ENCODE peak calls at places on chromosomes 6 and 20, in ten cellular contexts. One of them, this sample, is unnamed.

GRCh38 chr6:35719830-35720733 is 16.8 kb upstream of the ARMC12 start:
- DNase-seq in retinal pigment epithelial cell: no peak
- DNase-seq in nephron progenitor cell: peak
- DNase-seq in LHCN-M2: no peak
- DNase-seq in memory B cell: no peak
- DNase-seq in heart left ventricle: peak
- DNase-seq in CD8-positive, alpha-beta memory T cell: peak
- DNase-seq in AG09319: no peak
- DNase-seq in dorsolateral prefrontal cortex: peak
- DNase-seq in stimulated activated CD8-positive, alpha-beta memory T cell treated with anti-CD3 and anti-CD28 coated beads, Interleukin-15, amount 100 ng/mL, for 48 hours: no peak
- DNase-seq in this sample: peak

GRCh38 chr6:42564496-42564890 is 664 bp downstream of the UBR2 start:
- DNase-seq in retinal pigment epithelial cell: no peak
- DNase-seq in nephron progenitor cell: no peak
- DNase-seq in LHCN-M2: no peak
- DNase-seq in memory B cell: no peak
- DNase-seq in heart left ventricle: no peak
- DNase-seq in CD8-positive, alpha-beta memory T cell: no peak
- DNase-seq in AG09319: no peak
- DNase-seq in dorsolateral prefrontal cortex: no peak
- DNase-seq in stimulated activated CD8-positive, alpha-beta memory T cell treated with anti-CD3 and anti-CD28 coated beads, Interleukin-15, amount 100 ng/mL, for 48 hours: no peak
- DNase-seq in this sample: no peak

GRCh38 chr20:672975-673604 is 2.5 kb downstream of the SCRT2 start:
- DNase-seq in retinal pigment epithelial cell: no peak
- DNase-seq in nephron progenitor cell: no peak
- DNase-seq in LHCN-M2: no peak
- DNase-seq in memory B cell: no peak
- DNase-seq in heart left ventricle: no peak
- DNase-seq in CD8-positive, alpha-beta memory T cell: no peak
- DNase-seq in AG09319: no peak
- DNase-seq in dorsolateral prefrontal cortex: no peak
- DNase-seq in stimulated activated CD8-positive, alpha-beta memory T cell treated with anti-CD3 and anti-CD28 coated beads, Interleukin-15, amount 100 ng/mL, for 48 hours: no peak
- DNase-seq in this sample: no peak

GRCh38 chr6:109484161-109484560 is 1.1 kb upstream of the ZBTB24 start:
- DNase-seq in retinal pigment epithelial cell: no peak
- DNase-seq in nephron progenitor cell: no peak
- DNase-seq in LHCN-M2: peak
- DNase-seq in memory B cell: no peak
- DNase-seq in heart left ventricle: no peak
- DNase-seq in CD8-positive, alpha-beta memory T cell: no peak
- DNase-seq in AG09319: no peak
- DNase-seq in dorsolateral prefrontal cortex: no peak
- DNase-seq in stimulated activated CD8-positive, alpha-beta memory T cell treated with anti-CD3 and anti-CD28 coated beads, Interleukin-15, amount 100 ng/mL, for 48 hours: no peak
- DNase-seq in this sample: no peak

GRCh38 chr6:54910326-54910952 is 63.9 kb downstream of the FAM83B start:
- DNase-seq in retinal pigment epithelial cell: peak
- DNase-seq in nephron progenitor cell: no peak
- DNase-seq in LHCN-M2: peak
- DNase-seq in memory B cell: no peak
- DNase-seq in heart left ventricle: no peak
- DNase-seq in CD8-positive, alpha-beta memory T cell: no peak
- DNase-seq in AG09319: no peak
- DNase-seq in dorsolateral prefrontal cortex: no peak
- DNase-seq in stimulated activated CD8-positive, alpha-beta memory T cell treated with anti-CD3 and anti-CD28 coated beads, Interleukin-15, amount 100 ng/mL, for 48 hours: no peak
- DNase-seq in this sample: peak

GRCh38 chr6:32625137-32625536 is 12.1 kb upstream of the HLA-DQA1 start:
- DNase-seq in retinal pigment epithelial cell: no peak
- DNase-seq in nephron progenitor cell: no peak
- DNase-seq in LHCN-M2: no peak
- DNase-seq in memory B cell: no peak
- DNase-seq in heart left ventricle: no peak
- DNase-seq in CD8-positive, alpha-beta memory T cell: no peak
- DNase-seq in AG09319: no peak
- DNase-seq in dorsolateral prefrontal cortex: no peak
- DNase-seq in stimulated activated CD8-positive, alpha-beta memory T cell treated with anti-CD3 and anti-CD28 coated beads, Interleukin-15, amount 100 ng/mL, for 48 hours: no peak
- DNase-seq in this sample: no peak

GRCh38 chr6:41780623-41781301 is at the start of gene PRICKLE4:
- DNase-seq in retinal pigment epithelial cell: no peak
- DNase-seq in nephron progenitor cell: peak
- DNase-seq in LHCN-M2: peak
- DNase-seq in memory B cell: no peak
- DNase-seq in heart left ventricle: peak
- DNase-seq in CD8-positive, alpha-beta memory T cell: no peak
- DNase-seq in AG09319: no peak
- DNase-seq in dorsolateral prefrontal cortex: peak
- DNase-seq in stimulated activated CD8-positive, alpha-beta memory T cell treated with anti-CD3 and anti-CD28 coated beads, Interleukin-15, amount 100 ng/mL, for 48 hours: no peak
- DNase-seq in this sample: peak

GRCh38 chr6:80341330-80341729 is 234.9 kb downstream of the BCKDHB start:
- DNase-seq in retinal pigment epithelial cell: no peak
- DNase-seq in nephron progenitor cell: no peak
- DNase-seq in LHCN-M2: peak
- DNase-seq in memory B cell: no peak
- DNase-seq in heart left ventricle: no peak
- DNase-seq in CD8-positive, alpha-beta memory T cell: no peak
- DNase-seq in AG09319: no peak
- DNase-seq in dorsolateral prefrontal cortex: no peak
- DNase-seq in stimulated activated CD8-positive, alpha-beta memory T cell treated with anti-CD3 and anti-CD28 coated beads, Interleukin-15, amount 100 ng/mL, for 48 hours: no peak
- DNase-seq in this sample: no peak

GRCh38 chr20:23235173-23236027 is 115.2 kb upstream of the NXT1 start:
- DNase-seq in retinal pigment epithelial cell: no peak
- DNase-seq in nephron progenitor cell: peak
- DNase-seq in LHCN-M2: peak
- DNase-seq in memory B cell: no peak
- DNase-seq in heart left ventricle: peak
- DNase-seq in CD8-positive, alpha-beta memory T cell: no peak
- DNase-seq in AG09319: no peak
- DNase-seq in dorsolateral prefrontal cortex: no peak
- DNase-seq in stimulated activated CD8-positive, alpha-beta memory T cell treated with anti-CD3 and anti-CD28 coated beads, Interleukin-15, amount 100 ng/mL, for 48 hours: peak
- DNase-seq in this sample: peak

GRCh38 chr6:111890981-111891380 is 17.7 kb upstream of the FYN start:
- DNase-seq in retinal pigment epithelial cell: no peak
- DNase-seq in nephron progenitor cell: no peak
- DNase-seq in LHCN-M2: no peak
- DNase-seq in memory B cell: no peak
- DNase-seq in heart left ventricle: no peak
- DNase-seq in CD8-positive, alpha-beta memory T cell: no peak
- DNase-seq in AG09319: no peak
- DNase-seq in dorsolateral prefrontal cortex: no peak
- DNase-seq in stimulated activated CD8-positive, alpha-beta memory T cell treated with anti-CD3 and anti-CD28 coated beads, Interleukin-15, amount 100 ng/mL, for 48 hours: no peak
- DNase-seq in this sample: no peak

GRCh38 chr6:90131614-90132423 is 164.8 kb downstream of the BACH2 start:
- DNase-seq in retinal pigment epithelial cell: no peak
- DNase-seq in nephron progenitor cell: no peak
- DNase-seq in LHCN-M2: peak
- DNase-seq in memory B cell: no peak
- DNase-seq in heart left ventricle: peak
- DNase-seq in CD8-positive, alpha-beta memory T cell: no peak
- DNase-seq in AG09319: peak
- DNase-seq in dorsolateral prefrontal cortex: no peak
- DNase-seq in stimulated activated CD8-positive, alpha-beta memory T cell treated with anti-CD3 and anti-CD28 coated beads, Interleukin-15, amount 100 ng/mL, for 48 hours: no peak
- DNase-seq in this sample: peak

GRCh38 chr20:43642548-43642947 is 24.4 kb upstream of the MYBL2 start:
- DNase-seq in retinal pigment epithelial cell: no peak
- DNase-seq in nephron progenitor cell: no peak
- DNase-seq in LHCN-M2: no peak
- DNase-seq in memory B cell: no peak
- DNase-seq in heart left ventricle: no peak
- DNase-seq in CD8-positive, alpha-beta memory T cell: no peak
- DNase-seq in AG09319: no peak
- DNase-seq in dorsolateral prefrontal cortex: no peak
- DNase-seq in stimulated activated CD8-positive, alpha-beta memory T cell treated with anti-CD3 and anti-CD28 coated beads, Interleukin-15, amount 100 ng/mL, for 48 hours: no peak
- DNase-seq in this sample: no peak

GRCh38 chr6:30857537-30857936 is 26.8 kb upstream of the DDR1 start:
- DNase-seq in retinal pigment epithelial cell: no peak
- DNase-seq in nephron progenitor cell: no peak
- DNase-seq in LHCN-M2: no peak
- DNase-seq in memory B cell: no peak
- DNase-seq in heart left ventricle: no peak
- DNase-seq in CD8-positive, alpha-beta memory T cell: no peak
- DNase-seq in AG09319: no peak
- DNase-seq in dorsolateral prefrontal cortex: no peak
- DNase-seq in stimulated activated CD8-positive, alpha-beta memory T cell treated with anti-CD3 and anti-CD28 coated beads, Interleukin-15, amount 100 ng/mL, for 48 hours: no peak
- DNase-seq in this sample: no peak

GRCh38 chr6:121485359-121485809 is 49.9 kb downstream of the GJA1 start:
- DNase-seq in retinal pigment epithelial cell: no peak
- DNase-seq in nephron progenitor cell: no peak
- DNase-seq in LHCN-M2: peak
- DNase-seq in memory B cell: no peak
- DNase-seq in heart left ventricle: no peak
- DNase-seq in CD8-positive, alpha-beta memory T cell: no peak
- DNase-seq in AG09319: no peak
- DNase-seq in dorsolateral prefrontal cortex: no peak
- DNase-seq in stimulated activated CD8-positive, alpha-beta memory T cell treated with anti-CD3 and anti-CD28 coated beads, Interleukin-15, amount 100 ng/mL, for 48 hours: no peak
- DNase-seq in this sample: no peak

GRCh38 chr6:36908758-36909157 is 23.0 kb downstream of the C6orf89 start:
- DNase-seq in retinal pigment epithelial cell: no peak
- DNase-seq in nephron progenitor cell: no peak
- DNase-seq in LHCN-M2: no peak
- DNase-seq in memory B cell: no peak
- DNase-seq in heart left ventricle: no peak
- DNase-seq in CD8-positive, alpha-beta memory T cell: no peak
- DNase-seq in AG09319: no peak
- DNase-seq in dorsolateral prefrontal cortex: no peak
- DNase-seq in stimulated activated CD8-positive, alpha-beta memory T cell treated with anti-CD3 and anti-CD28 coated beads, Interleukin-15, amount 100 ng/mL, for 48 hours: no peak
- DNase-seq in this sample: no peak

GRCh38 chr6:22884441-22884840 is 315.1 kb downstream of the HDGFL1 start:
- DNase-seq in retinal pigment epithelial cell: no peak
- DNase-seq in nephron progenitor cell: no peak
- DNase-seq in LHCN-M2: no peak
- DNase-seq in memory B cell: no peak
- DNase-seq in heart left ventricle: no peak
- DNase-seq in CD8-positive, alpha-beta memory T cell: no peak
- DNase-seq in AG09319: no peak
- DNase-seq in dorsolateral prefrontal cortex: no peak
- DNase-seq in stimulated activated CD8-positive, alpha-beta memory T cell treated with anti-CD3 and anti-CD28 coated beads, Interleukin-15, amount 100 ng/mL, for 48 hours: no peak
- DNase-seq in this sample: no peak

GRCh38 chr6:146974346-146974745 is 229.9 kb upstream of the STXBP5 start:
- DNase-seq in retinal pigment epithelial cell: no peak
- DNase-seq in nephron progenitor cell: no peak
- DNase-seq in LHCN-M2: no peak
- DNase-seq in memory B cell: no peak
- DNase-seq in heart left ventricle: no peak
- DNase-seq in CD8-positive, alpha-beta memory T cell: no peak
- DNase-seq in AG09319: no peak
- DNase-seq in dorsolateral prefrontal cortex: no peak
- DNase-seq in stimulated activated CD8-positive, alpha-beta memory T cell treated with anti-CD3 and anti-CD28 coated beads, Interleukin-15, amount 100 ng/mL, for 48 hours: no peak
- DNase-seq in this sample: no peak

GRCh38 chr6:125346926-125347563 is 45.3 kb upstream of the HDDC2 start:
- DNase-seq in retinal pigment epithelial cell: no peak
- DNase-seq in nephron progenitor cell: no peak
- DNase-seq in LHCN-M2: no peak
- DNase-seq in memory B cell: no peak
- DNase-seq in heart left ventricle: no peak
- DNase-seq in CD8-positive, alpha-beta memory T cell: no peak
- DNase-seq in AG09319: no peak
- DNase-seq in dorsolateral prefrontal cortex: no peak
- DNase-seq in stimulated activated CD8-positive, alpha-beta memory T cell treated with anti-CD3 and anti-CD28 coated beads, Interleukin-15, amount 100 ng/mL, for 48 hours: no peak
- DNase-seq in this sample: no peak

This sample was measured in cardiac muscle cell.